ENCODE peak calls at places on chromosomes 1 and 21, in seven cellular contexts. C is prostate gland, U is heart right ventricle, L is body of pancreas, X is tibial artery, Y is H1, D is ovary. E is an unnamed sample. For H3K4me1, the result is how much of the 10 kb centered on the place peaks cover.

GRCh38 chr1:91742848-91743292 is 143.1 kb downstream of the TGFBR3 start:
- DNase-seq in L (peak), D (peak), Y (no peak), C (peak), U (no peak), X (peak), E (no peak)

GRCh38 chr1:5267603-5268235 is 613.3 kb downstream of the AJAP1 start:
- DNase-seq in D (no peak), Y (peak), L (no peak), C (no peak), X (peak), U (no peak), E (no peak)

GRCh38 chr1:44636711-44637589 is 37.3 kb downstream of the TMEM53 start:
- DNase-seq in C (no peak), Y (no peak), U (no peak), X (no peak), D (no peak), L (no peak), E (no peak)

GRCh38 chr21:36892201-36892600 is 74.3 kb downstream of the HLCS start:
- DNase-seq in Y (no peak), U (no peak), X (no peak), L (no peak), D (no peak), C (no peak), E (no peak)

GRCh38 chr1:109478806-109479205 is 4.9 kb upstream of the ATXN7L2 start:
- DNase-seq in L (peak), D (no peak), C (no peak), U (no peak), Y (no peak), X (no peak), E (no peak)

GRCh38 chr1:25126568-25126967 is 105.7 kb downstream of the SYF2 start:
- DNase-seq in X (no peak), L (no peak), C (no peak), Y (no peak), U (no peak), D (no peak), E (no peak)

GRCh38 chr1:31570228-31570627 is 6.1 kb upstream of the TINAGL1 start:
- DNase-seq in U (no peak), L (no peak), Y (no peak), X (no peak), C (no peak), D (no peak), E (no peak)

GRCh38 chr1:65681101-65681500 is 111.6 kb upstream of the PDE4B start:
- DNase-seq in D (no peak), C (no peak), X (no peak), U (no peak), Y (no peak), L (no peak), E (no peak)

GRCh38 chr1:78280626-78281025 is 210.1 kb upstream of the PTGFR start:
- DNase-seq in Y (no peak), U (no peak), X (no peak), C (no peak), D (no peak), L (no peak), E (no peak)

GRCh38 chr1:28145728-28146127 is 30.8 kb downstream of the PTAFR start:
- DNase-seq in Y (no peak), X (no peak), D (no peak), U (no peak), C (no peak), L (no peak), E (no peak)

GRCh38 chr1:29703596-29703995 is 467.3 kb downstream of the PTPRU start:
- DNase-seq in U (no peak), Y (no peak), X (no peak), L (peak), C (no peak), D (no peak), E (no peak)

GRCh38 chr1:168234846-168235547 is 9.2 kb downstream of the SFT2D2 start:
- DNase-seq in L (peak), X (no peak), C (no peak), D (no peak), U (no peak), Y (no peak), E (no peak)

GRCh38 chr1:225449261-225449660 is 21.4 kb upstream of the LBR start:
- DNase-seq in X (no peak), U (no peak), L (no peak), D (no peak), C (peak), Y (no peak), E (no peak)

GRCh38 chr1:235888119-235888643 is 21.5 kb upstream of the LYST start:
- DNase-seq in X (no peak), L (no peak), D (no peak), C (no peak), U (no peak), Y (no peak), E (no peak)

GRCh38 chr1:182080955-182081582 is 19.6 kb upstream of the ZNF648 start:
- DNase-seq in D (no peak), Y (no peak), X (no peak), C (peak), U (no peak), L (no peak), E (no peak)

GRCh38 chr1:24325587-24326449 is 6.7 kb downstream of the GRHL3 start:
- DNase-seq in D (no peak), C (no peak), Y (no peak), X (no peak), L (no peak), U (no peak), E (no peak)

GRCh38 chr1:208234721-208235120 is 9.5 kb downstream of the PLXNA2 start:
- DNase-seq in L (peak), U (no peak), Y (no peak), X (no peak), D (no peak), C (no peak), E (no peak)

GRCh38 chr1:170196490-170196889 is 50.7 kb downstream of the NTMT2 start:
- DNase-seq in L (no peak), U (no peak), Y (no peak), X (no peak), D (no peak), C (no peak), E (no peak)

GRCh38 chr1:184191181-184191601 is 139.7 kb downstream of the TSEN15 start:
- DNase-seq in U (peak), C (peak), D (peak), L (peak), Y (no peak), X (peak), E (peak)

GRCh38 chr1:207102146-207102545 is 1.9 kb upstream of the C4BPA start:
- DNase-seq in U (no peak), Y (no peak), X (no peak), D (no peak), C (no peak), L (no peak), E (no peak)

GRCh38 chr1:155173478-155174333 is at the start of gene TRIM46:
- DNase-seq in Y (no peak), C (no peak), U (no peak), X (no peak), D (no peak), L (no peak), E (no peak)

GRCh38 chr1:109918671-109919070 is 8.0 kb downstream of the CSF1 start:
- DNase-seq in X (no peak), L (no peak), D (no peak), Y (no peak), U (no peak), C (no peak), E (no peak)

GRCh38 chr1:182662121-182662890 is 22.1 kb downstream of the RGS8 start:
- DNase-seq in L (no peak), D (no peak), Y (no peak), U (no peak), C (no peak), X (no peak), E (no peak)

GRCh38 chr1:177307771-177308170 is 137.0 kb downstream of the BRINP2 start:
- DNase-seq in C (no peak), D (no peak), U (no peak), X (no peak), Y (no peak), L (no peak), E (no peak)

GRCh38 chr1:57278558-57278957 is 145.3 kb downstream of the DAB1 start:
- DNase-seq in U (no peak), D (no peak), L (no peak), C (no peak), X (no peak), Y (no peak), E (no peak)

GRCh38 chr1:43796111-43796581 is 88.8 kb downstream of the ST3GAL3 start:
- DNase-seq in X (no peak), L (no peak), Y (no peak), U (no peak), C (no peak), D (no peak), E (no peak)

GRCh38 chr1:35190784-35191183 is 2.2 kb downstream of the SFPQ start:
- DNase-seq in Y (no peak), L (no peak), X (no peak), D (no peak), U (no peak), C (no peak), E (no peak)

GRCh38 chr1:1354271-1355247 is 3.8 kb downstream of the MXRA8 start:
- DNase-seq in U (peak), C (no peak), X (no peak), L (peak), Y (no peak), D (no peak), E (no peak)

GRCh38 chr1:42933610-42934009 is 25.1 kb downstream of the SLC2A1 start:
- DNase-seq in L (no peak), C (no peak), U (no peak), D (no peak), Y (no peak), X (no peak), E (no peak)

GRCh38 chr1:197465528-197466205 is 197.6 kb downstream of the CRB1 start:
- DNase-seq in L (no peak), C (no peak), D (no peak), Y (no peak), X (no peak), U (no peak), E (no peak)

GRCh38 chr21:44930543-44930981 is 9.3 kb upstream of the SLX9 start:
- DNase-seq in X (no peak), C (no peak), U (peak), L (no peak), D (no peak), Y (no peak), E (no peak)

GRCh38 chr1:160332516-160332915 is 10.5 kb downstream of the COPA start:
- DNase-seq in X (no peak), U (no peak), L (no peak), C (no peak), Y (no peak), D (no peak), E (no peak)

GRCh38 chr1:40153073-40153770 is 8.0 kb upstream of the RLF start:
- DNase-seq in L (peak), D (no peak), C (peak), X (no peak), Y (no peak), U (no peak), E (no peak)

GRCh38 chr1:15959847-15960446 is 16.0 kb downstream of the ZBTB17 start:
- DNase-seq in C (no peak), X (no peak), U (no peak), Y (no peak), L (no peak), D (no peak), E (no peak)

GRCh38 chr1:169460193-169460833 is 25.4 kb downstream of the SLC19A2 start:
- DNase-seq in L (no peak), Y (peak), U (no peak), D (no peak), C (no peak), X (no peak), E (no peak)

GRCh38 chr1:162388615-162389014 is 7.1 kb downstream of the C1orf226 start:
- DNase-seq in U (no peak), L (no peak), D (no peak), C (no peak), Y (no peak), X (no peak), E (no peak)

GRCh38 chr1:39158330-39159086 is 46.0 kb upstream of the MACF1 start:
- DNase-seq in U (no peak), D (no peak), Y (no peak), X (no peak), L (peak), C (peak), E (peak)

GRCh38 chr1:94862718-94863117 is 42.6 kb downstream of the SLC44A3 start:
- DNase-seq in L (no peak), D (no peak), C (no peak), Y (no peak), U (no peak), X (no peak), E (no peak)

GRCh38 chr1:222276062-222276461 is 271.8 kb downstream of the HHIPL2 start:
- DNase-seq in Y (no peak), C (no peak), X (no peak), L (peak), D (no peak), U (no peak), E (no peak)

GRCh38 chr1:151881479-151881878 is 27.8 kb downstream of the THEM4 start:
- DNase-seq in U (no peak), D (no peak), Y (no peak), L (no peak), C (no peak), X (no peak), E (no peak)

DNA sequence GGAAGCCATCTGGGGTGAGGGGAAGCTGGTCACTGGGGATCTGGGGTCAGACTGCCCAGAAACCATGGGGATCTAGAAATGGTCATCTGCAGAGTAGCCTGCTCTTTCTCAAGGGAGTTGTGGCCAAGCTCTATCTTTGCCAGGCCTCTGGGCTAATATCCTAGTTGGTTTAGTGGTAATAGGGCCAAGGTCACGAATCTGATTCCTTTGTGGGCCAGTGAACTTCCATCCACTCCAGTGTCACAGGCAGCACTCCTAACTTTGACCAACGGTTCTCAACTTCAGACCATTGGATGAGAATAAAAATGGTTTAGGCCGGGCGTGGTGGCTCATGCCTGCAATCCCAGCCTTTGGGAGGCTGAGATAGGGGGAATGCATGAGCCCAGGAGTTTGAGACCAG is 28.1 kb upstream of the PPP2R5A start:
- DNase-seq in D (no peak), Y (no peak), X (no peak), C (no peak), U (no peak), L (no peak), E (no peak)
- H3K4me1 ChIP-seq in D (under half), Y (under half), X (under half), C (under half), U (under half), L (under half), E (under half)

DNA sequence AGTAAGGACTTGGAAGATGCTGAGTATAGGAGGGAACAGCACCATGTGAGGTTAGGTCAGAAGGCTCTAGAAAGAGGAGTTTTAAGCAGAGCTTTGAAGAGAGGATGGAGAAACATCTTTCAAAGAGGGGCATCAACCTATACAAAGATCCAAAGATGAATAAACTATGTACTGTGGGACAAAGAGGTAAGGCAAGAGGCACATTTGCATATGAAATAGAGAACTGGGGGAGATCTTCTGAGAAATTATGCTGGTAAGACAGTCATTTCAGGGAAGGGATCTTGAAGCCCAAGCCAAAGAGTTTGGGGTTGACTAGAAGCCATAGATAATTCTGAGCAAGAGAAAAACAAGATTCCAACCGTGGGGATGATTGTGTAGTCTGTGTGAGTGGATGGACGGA is 70.0 kb downstream of the LGR6 start:
- DNase-seq in C (no peak), Y (no peak), U (no peak), X (no peak), D (no peak), L (no peak), E (no peak)
- H3K4me3 ChIP-seq in C (no peak), Y (no peak), U (no peak), X (no peak), D (no peak), L (no peak), E (no peak)

GRCh38 chr1:246583056-246583440 is 16.8 kb downstream of the CNST start:
- DNase-seq in D (no peak), L (no peak), U (no peak), C (no peak), X (no peak), Y (no peak), E (no peak)
- H3K27ac ChIP-seq in D (no peak), L (peak), U (peak), C (no peak), X (peak), Y (no peak), E (peak)

GRCh38 chr1:19797827-19798226 is 1.9 kb downstream of the TMCO4 start:
- DNase-seq in X (no peak), Y (no peak), C (no peak), D (no peak), U (no peak), L (no peak), E (no peak)

GRCh38 chr1:19802269-19802668 is 2.6 kb upstream of the TMCO4 start:
- DNase-seq in U (no peak), C (no peak), D (no peak), L (no peak), Y (no peak), X (no peak), E (no peak)

GRCh38 chr1:19798486-19799232 is 1.1 kb downstream of the TMCO4 start:
- DNase-seq in D (no peak), U (no peak), Y (no peak), L (peak), C (no peak), X (no peak), E (no peak)

GRCh38 chr1:19799233-19799876 is 361 bp downstream of the TMCO4 start:
- DNase-seq in X (peak), C (peak), L (peak), U (peak), Y (no peak), D (peak), E (peak)

GRCh38 chr1:19799877-19800804 is at the start of gene TMCO4:
- DNase-seq in C (peak), Y (no peak), D (peak), L (peak), X (peak), U (peak), E (peak)
- H3K4me1 ChIP-seq in C (under half), Y (under half), D (under half), L (under half), X (under half), U (under half), E (under half)

DNA sequence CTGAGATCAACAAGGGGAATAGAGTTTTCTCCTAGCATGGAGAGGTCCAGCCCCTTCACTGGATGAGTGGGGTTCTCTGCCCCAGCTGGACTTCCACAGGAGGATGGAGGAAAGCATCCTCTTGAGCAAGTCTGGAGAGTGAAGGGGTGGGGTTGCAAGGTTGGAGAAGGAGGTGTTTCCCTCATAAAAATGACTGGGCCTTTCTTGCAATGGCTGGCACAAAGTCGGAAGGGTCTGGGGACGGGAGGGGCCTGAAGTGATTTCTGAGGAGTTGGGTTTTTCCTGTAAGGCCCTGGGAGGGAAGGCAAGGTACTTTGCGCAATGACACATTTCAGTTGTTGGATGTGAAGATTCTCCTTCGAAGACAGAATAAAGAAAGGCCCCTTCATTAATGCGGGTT is 901 bp downstream of the SPATA6 start:
- DNase-seq in Y (no peak), X (peak), L (no peak), D (no peak), C (no peak), U (no peak), E (no peak)
- H3K4me3 ChIP-seq in Y (peak), X (peak), L (peak), D (peak), C (peak), U (peak), E (peak)

DNA sequence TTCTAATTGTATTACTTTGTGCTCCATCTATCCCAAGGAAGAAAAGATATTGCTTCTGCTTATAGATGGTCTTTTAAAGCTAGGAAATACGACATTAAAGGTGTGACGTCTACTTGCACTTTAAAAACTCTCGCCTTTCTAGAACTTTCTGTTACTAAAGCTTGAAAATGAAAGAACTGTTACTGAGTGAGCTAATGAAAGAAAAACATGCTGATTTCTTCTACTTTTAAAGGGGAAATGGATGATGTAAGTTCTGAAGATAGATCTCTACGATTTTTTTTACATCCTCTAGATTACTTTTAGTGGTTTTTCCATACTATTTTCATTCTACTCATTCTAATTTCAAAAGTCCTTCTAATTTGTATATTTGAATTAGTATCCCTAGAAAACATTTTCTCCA is 387.5 kb downstream of the USP25 start:
- DNase-seq in U (no peak), L (no peak), D (no peak), X (no peak), Y (no peak), C (no peak), E (no peak)
- H3K27ac ChIP-seq in U (peak), L (no peak), D (peak), X (peak), Y (no peak), C (peak), E (no peak)

DNA sequence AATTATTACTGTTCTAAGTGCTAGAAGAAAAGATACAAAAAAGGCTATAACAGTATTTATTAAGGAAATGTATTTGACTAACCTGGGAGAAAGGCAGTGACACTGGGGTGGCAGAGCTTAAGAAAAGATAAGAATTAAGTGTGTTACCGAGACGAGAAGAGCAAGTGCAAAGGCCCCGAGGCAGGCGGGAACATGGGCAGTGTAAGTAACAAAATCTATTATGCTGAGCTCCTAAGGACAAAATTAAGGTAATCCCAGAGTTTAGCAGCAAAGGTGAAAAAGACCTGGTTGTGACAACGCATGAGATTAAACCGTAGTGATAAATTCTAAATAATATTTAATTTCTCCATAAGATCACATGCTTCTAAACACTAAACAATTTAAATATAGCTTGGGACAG is 167.6 kb downstream of the RERE start:
- DNase-seq in X (no peak), D (no peak), Y (no peak), L (no peak), C (no peak), U (no peak), E (no peak)
- H3K4me1 ChIP-seq in X (under half), D (under half), Y (under half), L (half or more), C (under half), U (half or more), E (under half)